ENCODE peak calls at places on chromosomes 3 and 15, in six cellular contexts. One of them, this sample, is unnamed.

GRCh38 chr15:66404532-66404931 is 17.8 kb downstream of the MAP2K1 start:
- DNase-seq in GM10248: no peak
- DNase-seq in nucleus accumbens: no peak
- DNase-seq in activated naive CD4-positive, alpha-beta T cell: no peak
- DNase-seq in GM23338: peak
- DNase-seq in mesenteric fat pad: no peak
- DNase-seq in this sample: no peak

GRCh38 chr15:48541659-48542334 is 103.7 kb downstream of the FBN1 start:
- DNase-seq in GM10248: peak
- DNase-seq in nucleus accumbens: no peak
- DNase-seq in activated naive CD4-positive, alpha-beta T cell: no peak
- DNase-seq in GM23338: no peak
- DNase-seq in mesenteric fat pad: no peak
- DNase-seq in this sample: no peak

GRCh38 chr3:132773071-132773619 is 50.9 kb upstream of the NPHP3 start:
- DNase-seq in GM10248: no peak
- DNase-seq in nucleus accumbens: no peak
- DNase-seq in activated naive CD4-positive, alpha-beta T cell: no peak
- DNase-seq in GM23338: peak
- DNase-seq in mesenteric fat pad: no peak
- DNase-seq in this sample: no peak

GRCh38 chr15:73225358-73226015 is 143.3 kb downstream of the HCN4 start:
- DNase-seq in GM10248: no peak
- DNase-seq in nucleus accumbens: no peak
- DNase-seq in activated naive CD4-positive, alpha-beta T cell: no peak
- DNase-seq in GM23338: peak
- DNase-seq in mesenteric fat pad: no peak
- DNase-seq in this sample: no peak

GRCh38 chr15:81072551-81072950 is 61.5 kb upstream of the CFAP161 start:
- DNase-seq in GM10248: no peak
- DNase-seq in nucleus accumbens: no peak
- DNase-seq in activated naive CD4-positive, alpha-beta T cell: no peak
- DNase-seq in GM23338: no peak
- DNase-seq in mesenteric fat pad: no peak
- DNase-seq in this sample: no peak

GRCh38 chr15:52102468-52102867 is 10.1 kb downstream of the BCL2L10 start:
- DNase-seq in GM10248: no peak
- DNase-seq in nucleus accumbens: no peak
- DNase-seq in activated naive CD4-positive, alpha-beta T cell: no peak
- DNase-seq in GM23338: no peak
- DNase-seq in mesenteric fat pad: no peak
- DNase-seq in this sample: no peak

GRCh38 chr15:41661529-41662225 is 1.5 kb downstream of the MGA start:
- DNase-seq in GM10248: peak
- DNase-seq in nucleus accumbens: peak
- DNase-seq in activated naive CD4-positive, alpha-beta T cell: peak
- DNase-seq in GM23338: peak
- DNase-seq in mesenteric fat pad: peak
- DNase-seq in this sample: peak

GRCh38 chr15:84033793-84034553 is 201.6 kb upstream of the GOLGA6L4 start:
- DNase-seq in GM10248: no peak
- DNase-seq in nucleus accumbens: no peak
- DNase-seq in activated naive CD4-positive, alpha-beta T cell: no peak
- DNase-seq in GM23338: no peak
- DNase-seq in mesenteric fat pad: no peak
- DNase-seq in this sample: no peak

GRCh38 chr15:60399931-60400330 is 2.1 kb upstream of the ANXA2 start:
- DNase-seq in GM10248: no peak
- DNase-seq in nucleus accumbens: no peak
- DNase-seq in activated naive CD4-positive, alpha-beta T cell: no peak
- DNase-seq in GM23338: no peak
- DNase-seq in mesenteric fat pad: no peak
- DNase-seq in this sample: no peak

GRCh38 chr15:85792102-85792731 is 2.5 kb downstream of the KLHL25 start:
- DNase-seq in GM10248: no peak
- DNase-seq in nucleus accumbens: no peak
- DNase-seq in activated naive CD4-positive, alpha-beta T cell: no peak
- DNase-seq in GM23338: no peak
- DNase-seq in mesenteric fat pad: no peak
- DNase-seq in this sample: no peak

GRCh38 chr3:107209302-107210060 is 167.8 kb upstream of the CCDC54 start:
- DNase-seq in GM10248: no peak
- DNase-seq in nucleus accumbens: no peak
- DNase-seq in activated naive CD4-positive, alpha-beta T cell: no peak
- DNase-seq in GM23338: no peak
- DNase-seq in mesenteric fat pad: no peak
- DNase-seq in this sample: no peak